ENCODE peak calls at places on chromosomes 13 and 19, in four cellular contexts. S is activated CD4-positive, CD25-positive, alpha-beta regulatory T cell; F is T follicular helper cell; L is EL. H is an unnamed sample.

GRCh38 chr13:26951581-26952177 is 191.1 kb upstream of the GPR12 start:
- DNase-seq in L (no peak), F (no peak), S (no peak), H (no peak)

GRCh38 chr19:17311455-17312248 is 2.3 kb downstream of the DDA1 start:
- DNase-seq in L (peak; percentile 89), S (no peak), F (no peak), H (no peak)

GRCh38 chr19:47607564-47608073 is 1.3 kb upstream of the BICRA start:
- DNase-seq in F (no peak), S (no peak), L (no peak), H (no peak)

GRCh38 chr13:112907286-112907685 is 61.7 kb upstream of the MCF2L start:
- DNase-seq in L (no peak), F (no peak), S (no peak), H (no peak)

GRCh38 chr19:30074741-30075460 is 132.9 kb downstream of the URI1 start:
- DNase-seq in L (no peak), S (no peak), F (no peak), H (no peak)

GRCh38 chr19:44731081-44731480 is 17.4 kb upstream of the BCL3 start:
- DNase-seq in F (no peak), S (no peak), L (no peak), H (no peak)

GRCh38 chr13:55528434-55528833 is 1612.3 kb upstream of the PRR20A start:
- DNase-seq in S (no peak), L (no peak), F (no peak), H (no peak)

GRCh38 chr13:36344886-36345437 is 1.2 kb downstream of the SPART start:
- DNase-seq in S (no peak), F (peak; percentile 12), L (peak; percentile 16), H (peak; percentile 64)

GRCh38 chr13:94129490-94129894 is 350.0 kb downstream of the DCT start:
- DNase-seq in L (no peak), S (no peak), F (no peak), H (no peak)

GRCh38 chr13:110636053-110636475 is 20.7 kb downstream of the NAXD start:
- DNase-seq in F (no peak), S (no peak), L (no peak), H (no peak)

GRCh38 chr19:4914736-4915501 is 5.6 kb downstream of the UHRF1 start:
- DNase-seq in L (peak; percentile 91), F (peak; percentile 68), S (peak; percentile 65), H (no peak)

GRCh38 chr19:7888145-7888825 is at the start of gene LRRC8E:
- DNase-seq in S (no peak), F (no peak), L (peak; percentile 83), H (peak; percentile 16)

GRCh38 chr19:39740395-39740794 is 2.6 kb upstream of the CLC start:
- DNase-seq in F (no peak), L (no peak), S (no peak), H (no peak)